ENCODE peak calls at places on chromosomes 12 and 14, in six cellular contexts. V is neural progenitor cell, G is WTC11, A is foreskin fibroblast, W is activated B cell treated with CpG ODN at 0.5 μM for 24 hours, S is HFF-Myc. X is an unnamed sample.

GRCh38 chr12:113137861-113138783 is 2.6 kb upstream of the RASAL1 start:
- DNase-seq in S (no peak), W (no peak), G (no peak), V (no peak), A (no peak), X (no peak)

GRCh38 chr12:62749586-62749985 is 185.4 kb downstream of the PPM1H start:
- DNase-seq in V (no peak), G (no peak), A (no peak), W (no peak), S (no peak), X (no peak)

GRCh38 chr14:32986791-32987545 is 48.3 kb downstream of the NPAS3 start:
- DNase-seq in G (no peak), V (peak; percentile 37), S (no peak), W (no peak), A (peak; percentile 11), X (no peak)

GRCh38 chr12:72974954-72975555 is 702.9 kb downstream of the TRHDE start:
- DNase-seq in A (no peak), W (no peak), G (no peak), S (no peak), V (no peak), X (no peak)

GRCh38 chr14:58455593-58456265 is 28.2 kb downstream of the KIAA0586 start:
- DNase-seq in A (peak; percentile 11), S (no peak), V (no peak), G (no peak), W (no peak), X (no peak)

GRCh38 chr12:46553266-46553665 is 180.7 kb upstream of the SLC38A2 start:
- DNase-seq in S (no peak), W (no peak), G (no peak), A (peak; percentile 88), V (no peak), X (no peak)

GRCh38 chr12:123761841-123762714 is at the start of gene DNAH10:
- DNase-seq in G (peak; percentile 84), S (no peak), A (peak; percentile 45), V (peak; percentile 92), W (peak; percentile 61), X (peak; percentile 41)

GRCh38 chr12:29614926-29615325 is 117.4 kb upstream of the OVCH1 start:
- DNase-seq in S (no peak), V (no peak), G (no peak), A (peak; percentile 68), W (no peak), X (no peak)

DNA sequence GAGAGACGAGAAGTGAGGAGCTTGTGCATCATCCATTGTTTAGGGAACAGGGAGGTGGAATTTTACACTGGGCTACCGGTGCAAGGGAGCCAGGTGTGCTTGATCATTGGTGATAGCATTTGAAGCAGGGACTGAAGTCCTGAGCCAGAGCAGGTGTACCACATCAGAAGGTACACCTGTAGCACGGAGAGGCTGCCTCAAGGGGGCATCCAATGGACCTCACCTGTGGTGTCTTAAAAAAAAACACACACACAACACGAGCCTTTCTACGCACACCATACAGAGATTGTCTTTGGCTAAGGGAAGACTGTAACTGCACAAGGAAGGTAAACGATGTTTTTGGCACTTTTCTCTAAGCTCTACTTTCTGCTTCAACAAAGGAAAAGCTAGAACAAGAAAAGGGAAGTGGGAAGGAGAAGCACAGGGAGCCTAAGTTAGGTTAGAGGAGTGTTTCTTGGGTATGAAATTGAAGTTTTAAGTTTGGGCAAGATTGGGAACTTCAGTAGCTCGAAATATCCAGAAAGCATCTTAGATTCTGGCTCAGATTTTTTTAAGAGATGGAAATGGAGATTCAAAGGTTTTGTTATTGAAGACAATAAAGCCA is 334.3 kb upstream of the FBXO33 start:
- DNase-seq in G (peak; percentile 39), S (no peak), A (no peak), V (no peak), W (no peak), X (no peak)
- TF ChIP-seq CTCF in G (no peak), S (no peak), A (no peak), V (no peak), W (no peak), X (no peak)

GRCh38 chr14:92880851-92881250 is 42.1 kb upstream of the CHGA start:
- DNase-seq in S (no peak), W (no peak), V (peak; percentile 69), A (peak; percentile 49), G (peak; percentile 55), X (no peak)
- TF ChIP-seq CTCF in S (no peak), W (no peak), V (peak; percentile 59), A (peak; percentile 28), G (peak; percentile 26), X (no peak)

GRCh38 chr14:65961004-65961403 is 525.2 kb upstream of the CCDC196 start:
- DNase-seq in W (peak; percentile 27), S (no peak), A (peak; percentile 25), G (peak; percentile 88), V (peak; percentile 81), X (no peak)
- TF ChIP-seq CTCF in W (no peak), S (peak; percentile 74), A (peak; percentile 66), G (peak; percentile 87), V (peak; percentile 87), X (peak; percentile 33)

DNA sequence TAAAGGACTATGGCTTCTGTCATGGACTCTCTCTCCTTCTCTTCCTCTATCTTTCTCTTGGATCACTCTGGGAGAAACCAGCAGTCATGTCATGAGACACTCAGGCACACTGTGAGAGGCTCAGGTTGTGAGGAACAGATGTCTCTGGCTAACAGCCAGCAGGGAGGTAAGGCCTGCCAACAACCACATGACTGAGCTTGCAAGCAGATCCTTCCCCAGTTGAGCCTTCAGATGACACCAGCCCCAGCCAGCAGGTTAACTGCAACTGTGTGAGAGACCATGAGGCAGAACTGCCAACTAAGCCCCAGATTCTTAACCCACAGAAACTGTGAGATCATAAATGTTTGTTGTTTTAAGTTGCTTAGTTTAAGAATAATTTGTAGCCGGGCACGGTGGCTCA is 90.6 kb downstream of the VCPKMT start:
- DNase-seq in W (no peak), G (no peak), V (no peak), S (peak; percentile 51), A (peak; percentile 51), X (no peak)
- TF ChIP-seq CTCF in W (no peak), G (no peak), V (no peak), S (no peak), A (no peak), X (no peak)